ENCODE peak calls at places on chromosomes 2 and 18, in ten cellular contexts. Q is thyroid gland; M is nephron progenitor cell; U is left ventricle myocardium inferior; A is H9; C is A549; R is CD8-positive, alpha-beta T cell; N is fibroblast of lung; G is foreskin fibroblast; E is stomach. Y is an unnamed sample.

GRCh38 chr2:6995406-6996117 is 78.3 kb downstream of the RNF144A start:
- DNase-seq in N (no peak), U (no peak), M (no peak), R (no peak), C (no peak), E (no peak), A (no peak), G (no peak), Q (no peak), Y (no peak)

GRCh38 chr2:170886391-170886790 is 42.7 kb upstream of the GORASP2 start:
- DNase-seq in M (no peak), N (no peak), E (no peak), A (no peak), U (no peak), G (peak), C (no peak), R (no peak), Q (no peak), Y (peak)

GRCh38 chr2:191249131-191249813 is 4.1 kb downstream of the MYO1B start:
- DNase-seq in M (no peak), Q (no peak), U (no peak), G (no peak), R (no peak), N (peak), E (no peak), A (no peak), C (no peak), Y (peak)

GRCh38 chr2:241546771-241547498 is 11.6 kb upstream of the BOK start:
- DNase-seq in C (no peak), R (no peak), G (peak), M (peak), N (peak), A (peak), E (no peak), Q (no peak), U (no peak), Y (peak)

GRCh38 chr18:68532328-68532885 is 182.5 kb downstream of the TMX3 start:
- DNase-seq in N (no peak), A (no peak), U (no peak), R (no peak), Q (no peak), G (no peak), E (no peak), M (no peak), C (no peak), Y (peak)

GRCh38 chr2:71190959-71191943 is 35.7 kb downstream of the PAIP2B start:
- DNase-seq in U (no peak), C (no peak), Q (no peak), A (no peak), G (peak), E (no peak), R (no peak), N (peak), M (no peak), Y (peak)

GRCh38 chr2:232929303-232930123 is 59.4 kb downstream of the SNORC start:
- DNase-seq in Q (no peak), G (no peak), M (no peak), N (no peak), R (no peak), C (no peak), E (no peak), A (no peak), U (no peak), Y (no peak)

GRCh38 chr2:140990416-140990815 is 1140.4 kb downstream of the LRP1B start:
- DNase-seq in Q (no peak), R (no peak), M (no peak), G (peak), C (no peak), A (no peak), U (no peak), N (peak), E (no peak), Y (peak)

GRCh38 chr2:42954227-42954962 is 162.0 kb upstream of the HAAO start:
- DNase-seq in E (no peak), N (peak), M (no peak), C (no peak), U (no peak), Q (no peak), A (no peak), R (no peak), G (no peak), Y (no peak)

GRCh38 chr2:70044290-70045040 is 42.8 kb upstream of the PCBP1 start:
- DNase-seq in G (no peak), Q (no peak), R (no peak), N (no peak), U (no peak), A (no peak), E (peak), C (no peak), M (no peak), Y (no peak)

GRCh38 chr2:22355816-22356433 is 1029.1 kb upstream of the KLHL29 start:
- DNase-seq in Q (peak), E (peak), G (no peak), A (peak), R (peak), N (peak), C (peak), M (peak), U (peak), Y (peak)

GRCh38 chr2:128234613-128235012 is 84.1 kb downstream of the HS6ST1 start:
- DNase-seq in A (no peak), Q (no peak), R (no peak), U (no peak), E (no peak), N (no peak), C (no peak), G (no peak), M (no peak), Y (no peak)

GRCh38 chr18:12318334-12318697 is 10.3 kb downstream of the TUBB6 start:
- DNase-seq in R (no peak), G (no peak), N (no peak), M (no peak), E (no peak), U (no peak), Q (no peak), A (no peak), C (no peak), Y (no peak)

GRCh38 chr18:73340135-73340934 is 472.5 kb upstream of the NETO1 start:
- DNase-seq in N (peak), R (no peak), M (no peak), A (no peak), E (no peak), C (no peak), Q (peak), G (peak), U (no peak), Y (peak)

GRCh38 chr18:3148930-3149535 is 70.7 kb downstream of the MYOM1 start:
- DNase-seq in E (no peak), N (peak), Q (no peak), M (peak), C (no peak), U (no peak), G (peak), R (no peak), A (no peak), Y (peak)

GRCh38 chr2:24222946-24223345 is 48.1 kb downstream of the FAM228A start:
- DNase-seq in R (no peak), U (no peak), C (no peak), A (no peak), E (no peak), N (no peak), G (no peak), Q (no peak), M (no peak), Y (no peak)

GRCh38 chr2:24231461-24231881 is 56.6 kb downstream of the FAM228A start:
- DNase-seq in N (no peak), A (no peak), C (no peak), R (no peak), U (no peak), G (no peak), Q (no peak), E (no peak), M (no peak), Y (peak)

GRCh38 chr2:24233321-24233720 is 58.5 kb downstream of the FAM228A start:
- DNase-seq in E (no peak), N (no peak), U (no peak), G (no peak), A (no peak), M (no peak), R (no peak), C (no peak), Q (no peak), Y (no peak)

GRCh38 chr2:24225883-24226282 is 51.0 kb downstream of the FAM228A start:
- DNase-seq in M (no peak), U (no peak), Q (no peak), E (no peak), A (no peak), G (no peak), R (no peak), N (no peak), C (no peak), Y (no peak)

GRCh38 chr2:24228470-24228869 is 53.6 kb downstream of the FAM228A start:
- DNase-seq in U (no peak), C (peak), N (peak), Q (no peak), E (no peak), M (no peak), A (no peak), G (no peak), R (no peak), Y (peak)
- TF ChIP-seq CTCF in U (peak), C (peak), N (peak), Q (no peak), E (peak), M (no peak), A (peak), G (peak), R (peak), Y (peak)

GRCh38 chr18:77590928-77591327 is 341.3 kb downstream of the GALR1 start:
- DNase-seq in E (no peak), Q (no peak), N (no peak), C (no peak), G (no peak), R (no peak), A (no peak), U (no peak), M (no peak), Y (no peak)
- TF ChIP-seq CTCF in E (no peak), Q (no peak), N (no peak), C (no peak), G (no peak), R (no peak), A (no peak), U (no peak), M (no peak), Y (no peak)

DNA sequence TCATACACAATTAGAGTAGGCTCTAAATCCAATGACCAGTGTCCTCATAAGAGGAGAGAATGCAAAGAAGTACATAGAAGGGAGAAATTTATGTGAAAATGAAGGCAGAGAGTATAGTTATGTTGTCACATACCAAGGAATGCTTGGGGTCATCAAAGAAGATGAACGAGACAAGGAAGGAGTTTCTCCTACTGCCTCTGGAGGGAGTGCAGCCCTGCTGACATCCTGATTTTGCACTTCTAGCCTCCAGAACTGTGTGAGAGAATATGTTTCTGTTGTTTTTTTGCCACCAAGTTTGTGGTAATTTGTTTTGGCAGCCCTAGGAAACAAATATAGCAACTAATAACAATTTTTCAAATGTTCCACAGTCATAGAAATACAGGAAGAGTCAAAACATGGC is 100.2 kb downstream of the GALNT13 start:
- DNase-seq in U (no peak), M (no peak), Q (no peak), N (no peak), R (no peak), G (no peak), A (no peak), C (no peak), E (no peak), Y (no peak)
- TF ChIP-seq CTCF in U (no peak), M (no peak), Q (no peak), N (no peak), R (no peak), G (no peak), A (peak), C (peak), E (no peak), Y (no peak)

DNA sequence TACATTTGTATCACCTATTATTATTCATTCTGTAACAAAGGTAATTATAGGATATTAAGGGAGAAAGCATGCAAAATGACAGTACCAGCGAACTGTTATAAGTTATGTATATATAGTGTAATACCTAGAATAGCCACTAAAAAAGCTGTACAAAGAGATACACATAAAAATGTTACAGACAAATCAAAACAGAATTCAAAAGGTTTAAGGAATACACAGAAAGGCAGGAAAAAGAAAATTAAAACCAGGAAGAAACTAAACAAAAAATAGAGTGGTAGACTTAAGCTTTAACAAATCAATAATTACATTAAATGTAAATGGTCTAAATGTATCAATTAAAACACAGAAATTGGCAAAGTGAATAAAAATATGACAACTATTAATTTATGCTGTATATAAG is 176.4 kb upstream of the REV1 start:
- DNase-seq in E (no peak), Q (no peak), C (no peak), U (no peak), A (no peak), R (no peak), G (no peak), N (no peak), M (no peak), Y (no peak)
- TF ChIP-seq CTCF in E (peak), Q (no peak), C (no peak), U (no peak), A (peak), R (no peak), G (no peak), N (no peak), M (peak), Y (no peak)

DNA sequence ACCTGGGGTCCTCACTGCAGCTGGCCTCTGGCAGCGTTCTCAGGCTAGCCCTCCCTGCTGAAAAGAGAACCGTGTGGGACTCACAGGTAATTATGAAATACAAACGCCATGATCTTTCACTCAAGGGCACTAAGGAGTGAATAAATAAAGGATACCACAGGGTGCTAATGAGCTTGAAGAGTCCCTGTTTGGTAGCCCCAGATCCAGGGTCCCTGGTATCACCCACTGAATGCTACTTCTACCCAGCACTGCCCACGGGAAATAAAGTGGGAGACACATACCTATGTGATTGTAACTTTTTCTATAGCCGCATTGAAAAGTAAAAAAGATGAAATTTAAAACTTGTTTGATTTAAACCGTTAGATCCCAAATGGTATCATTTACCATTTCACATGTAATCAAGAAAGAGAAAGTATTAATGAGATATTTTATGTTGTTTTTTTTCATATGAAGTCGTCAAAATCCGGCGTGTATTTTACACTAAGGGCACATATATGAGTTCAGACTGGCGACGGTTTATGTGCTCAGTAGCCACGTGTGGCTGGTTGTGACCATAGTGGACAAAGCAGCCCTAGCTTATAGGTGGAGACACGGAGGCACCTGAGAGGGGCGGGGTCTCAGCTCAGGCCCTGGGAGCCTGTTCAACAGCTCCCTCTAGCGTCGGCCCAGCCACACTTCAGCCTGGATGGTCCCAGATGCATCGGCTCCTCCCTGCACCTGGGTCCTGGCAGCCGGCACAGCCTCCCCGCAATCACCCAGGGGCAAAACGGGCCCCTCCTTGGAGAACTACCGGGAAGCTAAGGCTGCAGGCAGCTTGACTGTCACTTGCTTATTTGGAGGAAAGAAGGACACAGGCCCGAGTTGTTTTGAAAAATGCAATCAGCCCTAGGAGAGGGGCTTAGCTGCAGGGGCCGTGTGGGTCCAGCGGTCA is 39.2 kb downstream of the ODC1 start:
- DNase-seq in M (peak), R (peak), N (peak), G (no peak), E (peak), Q (peak), A (peak), C (peak), U (peak), Y (peak)
- TF ChIP-seq CTCF in M (peak), R (peak), N (peak), G (peak), E (peak), Q (peak), A (peak), C (peak), U (peak), Y (peak)

GRCh38 chr18:50647237-50647636 is 87.3 kb downstream of the MAPK4 start:
- DNase-seq in R (no peak), M (no peak), C (no peak), G (no peak), A (no peak), E (no peak), N (no peak), U (no peak), Q (no peak), Y (no peak)

GRCh38 chr18:50644146-50644545 is 84.3 kb downstream of the MAPK4 start:
- DNase-seq in E (no peak), R (no peak), G (no peak), N (no peak), A (no peak), Q (peak), M (no peak), U (no peak), C (no peak), Y (no peak)

GRCh38 chr18:50647792-50648191 is 87.9 kb downstream of the MAPK4 start:
- DNase-seq in R (no peak), G (no peak), Q (no peak), C (no peak), A (no peak), M (no peak), E (no peak), U (no peak), N (no peak), Y (no peak)

GRCh38 chr18:50642439-50642838 is 82.6 kb downstream of the MAPK4 start:
- DNase-seq in R (no peak), U (no peak), N (no peak), M (no peak), C (no peak), Q (no peak), A (no peak), G (no peak), E (no peak), Y (peak)

GRCh38 chr18:50644807-50645206 is 84.9 kb downstream of the MAPK4 start:
- DNase-seq in A (peak), R (no peak), E (no peak), C (peak), G (no peak), U (no peak), Q (no peak), N (no peak), M (peak), Y (peak)
- TF ChIP-seq CTCF in A (peak), R (no peak), E (no peak), C (peak), G (no peak), U (peak), Q (no peak), N (no peak), M (peak), Y (peak)

DNA sequence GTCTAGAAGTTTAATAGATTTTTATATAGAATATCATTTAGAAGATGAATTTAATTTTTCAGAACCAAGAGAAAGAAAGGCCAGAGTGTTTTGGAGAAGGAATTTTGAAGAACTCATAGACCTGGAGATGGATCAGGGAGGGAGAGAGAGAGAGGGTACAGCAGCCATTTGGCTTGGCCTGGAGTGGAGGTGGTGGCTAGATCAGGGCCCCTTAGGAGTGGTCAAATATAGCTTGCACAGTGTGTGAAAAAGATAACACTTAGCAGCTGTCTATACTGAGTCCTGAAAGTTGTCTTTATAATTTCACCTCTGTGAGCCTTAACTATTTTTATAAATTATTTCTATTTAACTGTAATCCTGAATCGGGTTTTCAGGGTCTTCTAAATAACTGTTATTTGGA is 38.8 kb upstream of the ACYP2 start:
- DNase-seq in M (no peak), G (no peak), Q (no peak), C (no peak), E (no peak), U (no peak), A (no peak), R (no peak), N (no peak), Y (no peak)
- TF ChIP-seq CTCF in M (no peak), G (no peak), Q (no peak), C (no peak), E (no peak), U (no peak), A (no peak), R (no peak), N (no peak), Y (no peak)

GRCh38 chr2:61764035-61764800 is 89.6 kb downstream of the FAM161A start:
- DNase-seq in M (peak), N (peak), Q (peak), C (peak), E (peak), U (peak), G (peak), A (peak), R (peak), Y (peak)
- TF ChIP-seq CTCF in M (no peak), N (no peak), Q (no peak), C (no peak), E (no peak), U (no peak), G (no peak), A (no peak), R (no peak), Y (no peak)